ENCODE peak calls at places on chromosome 21, in ten cellular contexts. Y, J, S, C, D, A, O, R, N and K are unnamed samples.

GRCh38 chr21:32463889-32464300 is 51.4 kb downstream of the EVA1C start:
- DNase-seq in C (no peak), N (no peak), R (no peak), O (no peak), A (no peak), Y (peak; percentile 94), J (peak; percentile 60), D (no peak), S (no peak), K (peak; percentile 58)

GRCh38 chr21:37868446-37868845 is 47.8 kb downstream of the KCNJ6 start:
- DNase-seq in C (no peak), Y (no peak), S (no peak), J (no peak), D (no peak), O (no peak), A (no peak), N (no peak), R (no peak), K (no peak)

GRCh38 chr21:27534211-27534610 is 567.3 kb upstream of the ADAMTS5 start:
- DNase-seq in J (no peak), N (no peak), O (no peak), A (no peak), C (no peak), Y (no peak), R (no peak), D (no peak), S (no peak), K (no peak)

GRCh38 chr21:39667353-39667891 is 54.7 kb downstream of the B3GALT5 start:
- DNase-seq in C (no peak), R (no peak), D (no peak), Y (no peak), O (no peak), J (no peak), S (no peak), N (no peak), A (peak; percentile 41), K (no peak)

GRCh38 chr21:38810034-38810825 is 4.5 kb downstream of the ETS2 start:
- DNase-seq in D (no peak), A (no peak), Y (no peak), O (no peak), S (no peak), R (no peak), N (no peak), C (no peak), J (no peak), K (no peak)

GRCh38 chr21:36113647-36114428 is 21.0 kb upstream of the CBR3 start:
- DNase-seq in A (peak; percentile 49), J (no peak), S (peak; percentile 85), N (no peak), Y (no peak), D (no peak), O (peak; percentile 66), R (no peak), C (peak; percentile 85), K (no peak)

GRCh38 chr21:34989337-34990151 is 59.6 kb downstream of the RUNX1 start:
- DNase-seq in Y (no peak), A (no peak), C (no peak), N (no peak), O (no peak), R (no peak), S (no peak), J (no peak), D (no peak), K (no peak)

GRCh38 chr21:38310619-38311018 is 53.8 kb downstream of the KCNJ15 start:
- DNase-seq in S (no peak), O (peak; percentile 40), J (no peak), R (no peak), N (no peak), A (no peak), Y (peak; percentile 49), D (no peak), C (no peak), K (no peak)

GRCh38 chr21:44063151-44063912 is 43.9 kb upstream of the PWP2 start:
- DNase-seq in A (no peak), J (no peak), N (no peak), Y (no peak), C (no peak), R (no peak), D (no peak), S (no peak), O (no peak), K (no peak)

GRCh38 chr21:44066116-44066515 is 41.1 kb upstream of the PWP2 start:
- DNase-seq in S (no peak), A (no peak), D (no peak), R (no peak), O (no peak), Y (no peak), J (no peak), N (no peak), C (no peak), K (no peak)

GRCh38 chr21:44064852-44065403 is 42.3 kb upstream of the PWP2 start:
- DNase-seq in N (no peak), J (no peak), R (no peak), D (no peak), O (no peak), Y (no peak), S (no peak), C (no peak), A (no peak), K (no peak)

GRCh38 chr21:44067011-44067839 is 40.0 kb upstream of the PWP2 start:
- DNase-seq in S (no peak), R (no peak), O (no peak), D (no peak), N (no peak), J (no peak), C (no peak), A (no peak), Y (no peak), K (no peak)

DNA sequence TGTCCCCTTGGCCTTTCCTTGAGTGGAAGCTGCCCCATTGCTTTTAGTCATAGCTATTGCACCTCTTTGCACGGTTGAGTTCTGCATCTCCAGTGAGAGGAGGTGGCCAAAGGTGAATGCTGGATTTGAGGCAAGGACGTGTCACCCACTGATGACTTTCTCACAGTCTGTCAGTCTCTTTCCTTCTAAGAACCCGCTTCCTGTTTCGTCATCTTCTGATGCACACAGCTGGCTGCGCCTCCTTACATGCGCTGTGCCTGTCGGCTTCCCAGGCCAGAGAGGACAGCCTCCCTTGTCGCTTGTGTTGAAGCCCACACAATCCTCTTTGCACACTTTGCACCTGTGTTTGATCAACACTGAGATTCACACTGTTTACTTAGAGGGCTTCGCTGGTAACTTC is 41.8 kb upstream of the PWP2 start:
- DNase-seq in S (peak; percentile 48), R (no peak), Y (peak; percentile 57), D (no peak), C (peak; percentile 52), J (no peak), A (no peak), N (no peak), O (peak; percentile 82), K (no peak)
- TF ChIP-seq POLR2A in S (no peak), R (no peak), Y (no peak), D (no peak), C (no peak), J (no peak), A (no peak), N (no peak), O (no peak), K (no peak)

GRCh38 chr21:43342301-43342881 is 84.5 kb downstream of the SIK1 start:
- DNase-seq in C (no peak), Y (no peak), D (no peak), N (no peak), A (no peak), J (no peak), S (no peak), R (no peak), O (no peak), K (no peak)

GRCh38 chr21:43343992-43344886 is 82.7 kb downstream of the SIK1 start:
- DNase-seq in D (no peak), R (no peak), J (no peak), N (no peak), O (no peak), A (peak; percentile 72), S (peak; percentile 89), C (no peak), Y (no peak), K (no peak)

GRCh38 chr21:43345046-43345745 is 81.7 kb downstream of the SIK1 start:
- DNase-seq in J (no peak), C (no peak), Y (no peak), A (no peak), S (no peak), D (no peak), O (no peak), N (no peak), R (no peak), K (no peak)

GRCh38 chr21:43341349-43342163 is 85.4 kb downstream of the SIK1 start:
- DNase-seq in J (no peak), R (no peak), S (no peak), Y (peak; percentile 65), D (no peak), O (no peak), N (no peak), C (no peak), A (no peak), K (peak; percentile 65)

DNA sequence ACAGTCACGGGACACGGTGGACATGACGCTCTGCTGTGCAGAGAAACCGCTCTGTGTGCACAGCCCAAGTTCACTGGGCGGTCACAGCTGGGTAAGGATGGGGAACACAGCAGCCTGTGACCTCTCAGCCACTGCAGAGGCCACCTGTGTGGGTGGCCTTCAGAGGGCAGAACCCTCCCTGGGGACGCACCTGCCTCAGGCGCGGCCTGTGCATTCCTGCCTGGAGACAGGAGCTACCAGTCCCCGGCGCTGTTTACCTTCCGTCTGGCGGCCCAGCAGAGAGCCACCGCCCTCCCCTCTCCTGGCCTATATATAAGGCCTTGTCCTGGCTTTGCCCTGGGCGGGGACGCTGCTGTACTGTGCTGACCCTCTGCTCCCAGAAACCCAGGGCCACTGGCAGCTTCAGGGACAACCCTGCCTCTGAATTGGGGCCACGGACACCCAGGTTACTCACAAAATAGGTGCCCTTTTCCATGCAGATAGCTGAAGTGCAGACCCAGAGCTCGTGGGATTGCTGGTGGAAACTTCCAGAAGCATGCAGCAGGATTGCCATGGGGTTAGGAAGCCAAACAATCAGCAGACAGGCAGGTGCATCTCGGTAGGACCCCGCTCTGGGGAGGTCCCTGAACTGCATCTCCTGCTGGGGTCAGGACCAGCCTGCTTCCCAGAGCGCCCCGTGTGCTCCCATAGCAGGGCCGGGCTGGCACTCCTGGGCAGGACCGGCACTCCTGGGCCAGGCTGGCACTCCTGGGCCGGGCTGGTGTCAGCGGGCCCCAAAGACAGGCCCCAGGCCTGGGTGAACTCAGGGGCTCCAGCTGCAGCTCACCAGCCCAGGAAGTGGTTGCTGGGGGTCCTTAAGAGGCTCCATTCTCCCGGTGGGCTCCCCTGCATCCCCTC is 83.6 kb downstream of the SIK1 start:
- DNase-seq in N (no peak), D (no peak), A (peak; percentile 92), J (no peak), R (no peak), C (peak; percentile 87), S (peak; percentile 96), O (no peak), Y (no peak), K (no peak)
- TF ChIP-seq POLR2A in N (no peak), D (no peak), A (peak; percentile 77), J (peak; percentile 20), R (no peak), C (peak; percentile 60), S (peak; percentile 90), O (no peak), Y (no peak), K (no peak)

DNA sequence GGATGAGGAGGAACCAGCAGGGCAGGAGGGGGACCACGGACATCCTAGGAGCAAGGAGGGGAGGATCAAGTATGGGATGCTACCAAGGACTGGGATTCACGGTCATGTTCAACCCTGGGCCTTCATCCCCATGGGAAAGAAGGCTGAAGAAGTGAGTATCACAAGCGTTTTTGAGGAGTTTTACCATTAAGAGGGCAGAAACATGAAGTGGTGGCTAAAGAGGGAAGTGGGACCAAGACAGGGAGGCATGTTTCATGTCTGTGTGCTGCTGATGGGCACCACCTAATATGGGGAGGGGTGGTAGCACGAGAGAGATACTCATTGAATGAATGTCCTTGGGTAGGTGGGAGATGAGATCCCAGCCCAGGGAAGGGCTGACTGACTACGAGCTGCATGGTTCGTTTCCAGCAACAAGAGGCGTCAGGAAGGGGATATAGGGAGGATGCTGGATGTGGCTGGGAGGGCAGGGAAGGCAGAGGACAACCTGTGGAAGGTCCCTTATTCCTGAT is 11.3 kb upstream of the LSS start:
- DNase-seq in O (no peak), Y (no peak), C (no peak), J (no peak), R (no peak), S (no peak), D (no peak), A (no peak), N (no peak), K (no peak)
- TF ChIP-seq POLR2A in O (no peak), Y (no peak), C (no peak), J (no peak), R (no peak), S (no peak), D (no peak), A (no peak), N (no peak), K (no peak)

GRCh38 chr21:17610862-17611261 is 1.8 kb downstream of the BTG3 start:
- DNase-seq in Y (peak; percentile 11), A (peak; percentile 33), C (peak; percentile 15), N (no peak), J (peak; percentile 29), O (peak; percentile 1), R (no peak), S (peak; percentile 27), D (no peak), K (no peak)

GRCh38 chr21:17612565-17613241 is at the start of gene BTG3:
- DNase-seq in C (peak; percentile 85), A (peak; percentile 84), Y (peak; percentile 76), R (peak; percentile 82), D (peak; percentile 86), N (no peak), O (peak; percentile 59), J (peak; percentile 75), S (peak; percentile 80), K (peak; percentile 81)

GRCh38 chr21:17613242-17613676 is 558 bp upstream of the BTG3 start:
- DNase-seq in D (peak; percentile 20), A (peak; percentile 48), N (no peak), O (no peak), S (peak; percentile 49), R (no peak), Y (no peak), C (peak; percentile 34), J (peak; percentile 56), K (no peak)

GRCh38 chr21:17612023-17612564 is 607 bp downstream of the BTG3 start:
- DNase-seq in J (peak; percentile 35), N (no peak), D (no peak), Y (peak; percentile 59), S (peak; percentile 48), A (peak; percentile 51), C (peak; percentile 41), O (peak; percentile 15), R (no peak), K (peak; percentile 41)

GRCh38 chr21:17611414-17612022 is 1.2 kb downstream of the BTG3 start:
- DNase-seq in R (peak; percentile 32), N (no peak), D (peak; percentile 32), C (peak; percentile 87), Y (peak; percentile 94), A (peak; percentile 86), J (peak; percentile 89), O (peak; percentile 69), S (peak; percentile 86), K (peak; percentile 78)
- TF ChIP-seq POLR2A in R (no peak), N (no peak), D (peak; percentile 16), C (peak; percentile 59), Y (peak; percentile 77), A (no peak), J (peak; percentile 62), O (no peak), S (no peak), K (peak; percentile 30)